ENCODE peak calls at places on chromosomes 6 and 20, in eight cellular contexts. One of them, this sample, is unnamed.

GRCh38 chr20:49914310-49915117 is 815 bp downstream of the SPATA2 start:
- DNase-seq in heart right ventricle: no peak
- DNase-seq in omental fat pad: no peak
- DNase-seq in B cell: no peak
- DNase-seq in GM20000: no peak
- DNase-seq in Caco-2: peak
- DNase-seq in sigmoid colon: no peak
- DNase-seq in PC-9: no peak
- DNase-seq in this sample: no peak

GRCh38 chr6:133945158-133945557 is 7.9 kb upstream of the TBPL1 start:
- DNase-seq in heart right ventricle: no peak
- DNase-seq in omental fat pad: no peak
- DNase-seq in B cell: no peak
- DNase-seq in GM20000: no peak
- DNase-seq in Caco-2: peak
- DNase-seq in sigmoid colon: no peak
- DNase-seq in PC-9: peak
- DNase-seq in this sample: no peak

GRCh38 chr6:35602133-35602946 is 86.4 kb downstream of the FKBP5 start:
- DNase-seq in heart right ventricle: no peak
- DNase-seq in omental fat pad: no peak
- DNase-seq in B cell: peak
- DNase-seq in GM20000: no peak
- DNase-seq in Caco-2: no peak
- DNase-seq in sigmoid colon: peak
- DNase-seq in PC-9: peak
- DNase-seq in this sample: no peak

GRCh38 chr6:43798688-43799444 is 28.9 kb downstream of the VEGFA start:
- DNase-seq in heart right ventricle: peak
- DNase-seq in omental fat pad: no peak
- DNase-seq in B cell: no peak
- DNase-seq in GM20000: peak
- DNase-seq in Caco-2: peak
- DNase-seq in sigmoid colon: no peak
- DNase-seq in PC-9: peak
- DNase-seq in this sample: no peak

GRCh38 chr6:56550307-56550706 is 92.4 kb downstream of the DST start:
- DNase-seq in heart right ventricle: no peak
- DNase-seq in omental fat pad: no peak
- DNase-seq in B cell: no peak
- DNase-seq in GM20000: no peak
- DNase-seq in Caco-2: no peak
- DNase-seq in sigmoid colon: no peak
- DNase-seq in PC-9: no peak
- DNase-seq in this sample: no peak

GRCh38 chr6:28474441-28475219 is 31.3 kb upstream of the ZSCAN23 start:
- DNase-seq in heart right ventricle: no peak
- DNase-seq in omental fat pad: no peak
- DNase-seq in B cell: no peak
- DNase-seq in GM20000: peak
- DNase-seq in Caco-2: peak
- DNase-seq in sigmoid colon: no peak
- DNase-seq in PC-9: peak
- DNase-seq in this sample: no peak

GRCh38 chr20:60477958-60478357 is 519.7 kb downstream of the CDH26 start:
- DNase-seq in heart right ventricle: no peak
- DNase-seq in omental fat pad: no peak
- DNase-seq in B cell: no peak
- DNase-seq in GM20000: no peak
- DNase-seq in Caco-2: no peak
- DNase-seq in sigmoid colon: no peak
- DNase-seq in PC-9: no peak
- DNase-seq in this sample: no peak

GRCh38 chr6:30169658-30170614 is 6.6 kb downstream of the TRIM15 start:
- DNase-seq in heart right ventricle: no peak
- DNase-seq in omental fat pad: no peak
- DNase-seq in B cell: peak
- DNase-seq in GM20000: peak
- DNase-seq in Caco-2: peak
- DNase-seq in sigmoid colon: no peak
- DNase-seq in PC-9: peak
- DNase-seq in this sample: no peak

GRCh38 chr6:169654590-169655391 is 47.0 kb downstream of the WDR27 start:
- DNase-seq in heart right ventricle: peak
- DNase-seq in omental fat pad: no peak
- DNase-seq in B cell: peak
- DNase-seq in GM20000: peak
- DNase-seq in Caco-2: no peak
- DNase-seq in sigmoid colon: peak
- DNase-seq in PC-9: no peak
- DNase-seq in this sample: no peak

GRCh38 chr20:22339946-22340345 is 244.4 kb downstream of the FOXA2 start:
- DNase-seq in heart right ventricle: no peak
- DNase-seq in omental fat pad: no peak
- DNase-seq in B cell: no peak
- DNase-seq in GM20000: no peak
- DNase-seq in Caco-2: no peak
- DNase-seq in sigmoid colon: no peak
- DNase-seq in PC-9: no peak
- DNase-seq in this sample: no peak

GRCh38 chr6:134002821-134003220 is 49.6 kb downstream of the SLC2A12 start:
- DNase-seq in heart right ventricle: no peak
- DNase-seq in omental fat pad: no peak
- DNase-seq in B cell: no peak
- DNase-seq in GM20000: no peak
- DNase-seq in Caco-2: no peak
- DNase-seq in sigmoid colon: no peak
- DNase-seq in PC-9: no peak
- DNase-seq in this sample: no peak

GRCh38 chr6:26383624-26384417 is 913 bp downstream of the BTN2A2 start:
- DNase-seq in heart right ventricle: no peak
- DNase-seq in omental fat pad: no peak
- DNase-seq in B cell: peak
- DNase-seq in GM20000: no peak
- DNase-seq in Caco-2: peak
- DNase-seq in sigmoid colon: no peak
- DNase-seq in PC-9: peak
- DNase-seq in this sample: no peak

GRCh38 chr6:135936606-135937005 is 85.1 kb downstream of the PDE7B start:
- DNase-seq in heart right ventricle: no peak
- DNase-seq in omental fat pad: no peak
- DNase-seq in B cell: no peak
- DNase-seq in GM20000: no peak
- DNase-seq in Caco-2: no peak
- DNase-seq in sigmoid colon: no peak
- DNase-seq in PC-9: peak
- DNase-seq in this sample: no peak

GRCh38 chr6:134724653-134725340 is 225.1 kb downstream of the ALDH8A1 start:
- DNase-seq in heart right ventricle: peak
- DNase-seq in omental fat pad: no peak
- DNase-seq in B cell: no peak
- DNase-seq in GM20000: no peak
- DNase-seq in Caco-2: no peak
- DNase-seq in sigmoid colon: no peak
- DNase-seq in PC-9: no peak
- DNase-seq in this sample: no peak

GRCh38 chr6:927157-927556 is 234.2 kb upstream of the EXOC2 start:
- DNase-seq in heart right ventricle: no peak
- DNase-seq in omental fat pad: no peak
- DNase-seq in B cell: no peak
- DNase-seq in GM20000: no peak
- DNase-seq in Caco-2: no peak
- DNase-seq in sigmoid colon: no peak
- DNase-seq in PC-9: no peak
- DNase-seq in this sample: no peak

GRCh38 chr6:111566873-111567517 is 38.7 kb downstream of the TRAF3IP2 start:
- DNase-seq in heart right ventricle: peak
- DNase-seq in omental fat pad: no peak
- DNase-seq in B cell: no peak
- DNase-seq in GM20000: no peak
- DNase-seq in Caco-2: no peak
- DNase-seq in sigmoid colon: no peak
- DNase-seq in PC-9: no peak
- DNase-seq in this sample: no peak

GRCh38 chr6:137590684-137591083 is 96.5 kb upstream of the OLIG3 start:
- DNase-seq in heart right ventricle: no peak
- DNase-seq in omental fat pad: no peak
- DNase-seq in B cell: no peak
- DNase-seq in GM20000: no peak
- DNase-seq in Caco-2: no peak
- DNase-seq in sigmoid colon: no peak
- DNase-seq in PC-9: no peak
- DNase-seq in this sample: no peak

GRCh38 chr6:137588472-137588871 is 94.3 kb upstream of the OLIG3 start:
- DNase-seq in heart right ventricle: no peak
- DNase-seq in omental fat pad: no peak
- DNase-seq in B cell: no peak
- DNase-seq in GM20000: no peak
- DNase-seq in Caco-2: no peak
- DNase-seq in sigmoid colon: no peak
- DNase-seq in PC-9: no peak
- DNase-seq in this sample: no peak

DNA sequence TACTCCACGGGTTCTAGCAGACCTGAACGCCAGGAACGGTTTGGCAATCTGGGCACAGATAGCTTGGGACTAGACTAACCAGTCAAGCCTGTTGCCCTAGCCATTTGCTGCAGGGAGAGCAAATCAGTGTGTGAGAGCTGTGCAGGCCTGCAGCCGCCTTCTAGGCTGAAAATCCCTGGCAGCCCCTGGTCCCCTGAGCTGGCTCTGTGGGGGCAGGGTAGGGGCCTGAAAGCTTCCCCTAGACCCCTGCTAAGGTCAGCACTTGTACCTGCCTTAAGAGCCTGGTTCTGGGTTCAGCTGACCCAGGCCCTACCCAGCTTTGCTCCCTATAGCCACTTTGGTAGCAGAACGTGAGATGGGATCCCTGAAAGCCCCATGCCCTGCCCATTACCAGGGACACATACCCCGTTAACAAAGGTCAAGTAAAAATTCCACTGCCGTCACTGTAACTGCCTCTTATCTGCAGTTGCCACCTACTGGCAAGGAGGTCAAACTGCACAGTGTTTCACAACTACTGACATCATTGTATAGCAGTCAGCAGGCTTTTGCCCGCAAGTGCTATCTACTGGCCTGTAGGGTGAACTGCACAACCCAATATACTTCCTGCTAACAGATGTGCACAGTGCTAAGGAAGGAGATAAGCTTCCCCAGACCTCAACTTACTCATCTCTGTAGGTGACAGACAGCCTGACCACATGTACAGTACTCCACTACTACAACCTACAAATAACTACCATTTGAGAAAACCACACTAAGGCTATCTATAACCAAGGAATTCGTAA is 95.1 kb upstream of the OLIG3 start:
- DNase-seq in heart right ventricle: no peak
- DNase-seq in omental fat pad: no peak
- DNase-seq in B cell: peak
- DNase-seq in GM20000: peak
- DNase-seq in Caco-2: peak
- DNase-seq in sigmoid colon: no peak
- DNase-seq in PC-9: peak
- DNase-seq in this sample: no peak
- TF ChIP-seq CTCF in heart right ventricle: no peak
- TF ChIP-seq CTCF in omental fat pad: no peak
- TF ChIP-seq CTCF in B cell: peak
- TF ChIP-seq CTCF in GM20000: peak
- TF ChIP-seq CTCF in Caco-2: peak
- TF ChIP-seq CTCF in sigmoid colon: no peak
- TF ChIP-seq CTCF in PC-9: peak
- TF ChIP-seq CTCF in this sample: peak

GRCh38 chr20:44849712-44850111 is 35.8 kb upstream of the YWHAB start:
- DNase-seq in heart right ventricle: no peak
- DNase-seq in omental fat pad: no peak
- DNase-seq in B cell: no peak
- DNase-seq in GM20000: no peak
- DNase-seq in Caco-2: no peak
- DNase-seq in sigmoid colon: no peak
- DNase-seq in PC-9: no peak
- DNase-seq in this sample: no peak
- TF ChIP-seq CTCF in heart right ventricle: no peak
- TF ChIP-seq CTCF in omental fat pad: no peak
- TF ChIP-seq CTCF in B cell: no peak
- TF ChIP-seq CTCF in GM20000: no peak
- TF ChIP-seq CTCF in Caco-2: peak
- TF ChIP-seq CTCF in sigmoid colon: no peak
- TF ChIP-seq CTCF in PC-9: peak
- TF ChIP-seq CTCF in this sample: no peak

DNA sequence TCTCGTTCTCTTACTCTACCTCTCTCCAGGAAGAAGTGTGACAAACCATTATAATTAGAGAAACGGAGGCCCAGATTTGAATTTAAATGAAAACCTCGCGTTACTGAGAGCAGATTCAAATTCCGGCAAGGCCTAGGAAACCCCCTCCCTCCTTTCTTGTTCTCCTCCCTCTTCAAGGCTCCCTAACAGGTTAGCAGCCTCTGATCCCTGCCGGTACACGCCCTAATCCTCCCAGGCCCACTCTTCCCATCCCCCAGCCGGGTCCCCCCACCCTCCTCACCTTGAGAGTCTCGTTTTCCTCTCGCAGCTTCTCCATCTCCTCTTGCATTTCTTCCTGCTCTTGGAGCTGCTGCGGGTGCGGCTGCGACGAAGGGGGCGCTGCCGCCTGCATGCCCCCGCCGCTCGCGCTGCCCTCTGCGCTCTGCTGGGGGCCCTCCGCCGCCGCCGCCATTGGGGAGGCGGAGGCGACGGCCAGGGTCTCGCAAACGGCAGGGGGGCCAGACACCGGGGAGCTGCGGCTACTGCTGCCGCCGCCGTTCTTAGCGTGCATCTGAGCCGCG is 3.8 kb downstream of the MTCL3 start:
- DNase-seq in heart right ventricle: no peak
- DNase-seq in omental fat pad: no peak
- DNase-seq in B cell: peak
- DNase-seq in GM20000: peak
- DNase-seq in Caco-2: peak
- DNase-seq in sigmoid colon: no peak
- DNase-seq in PC-9: no peak
- DNase-seq in this sample: no peak
- TF ChIP-seq CTCF in heart right ventricle: no peak
- TF ChIP-seq CTCF in omental fat pad: no peak
- TF ChIP-seq CTCF in B cell: no peak
- TF ChIP-seq CTCF in GM20000: no peak
- TF ChIP-seq CTCF in Caco-2: no peak
- TF ChIP-seq CTCF in sigmoid colon: no peak
- TF ChIP-seq CTCF in PC-9: no peak
- TF ChIP-seq CTCF in this sample: no peak

DNA sequence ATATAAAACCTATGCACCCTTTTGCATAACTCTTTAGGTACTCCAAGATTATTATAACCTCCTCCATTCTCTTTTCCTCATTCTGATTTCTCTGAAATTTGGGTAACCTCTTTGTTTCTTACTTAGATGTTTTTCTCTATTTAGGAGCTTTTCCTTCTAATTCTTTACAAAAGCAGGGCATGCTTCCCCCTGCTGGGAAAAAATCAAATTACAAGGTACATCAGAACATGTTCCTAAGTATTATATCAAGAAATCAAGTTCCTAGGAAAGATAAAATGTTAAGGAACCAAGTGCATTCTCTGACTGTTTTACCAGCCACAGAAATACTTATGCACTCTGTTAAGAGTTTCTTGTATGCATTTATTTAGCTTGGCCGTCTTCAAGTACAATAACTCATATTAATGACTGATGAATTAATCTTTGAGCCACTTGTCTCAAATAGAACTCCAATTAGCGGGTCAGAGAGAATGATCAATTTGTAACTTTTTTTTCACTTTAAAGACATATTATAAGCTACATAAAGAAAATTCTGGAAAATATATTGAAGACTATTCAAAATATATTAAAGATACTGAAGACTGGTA is 2.1 kb downstream of the KHDRBS2 start:
- DNase-seq in heart right ventricle: peak
- DNase-seq in omental fat pad: no peak
- DNase-seq in B cell: peak
- DNase-seq in GM20000: peak
- DNase-seq in Caco-2: peak
- DNase-seq in sigmoid colon: no peak
- DNase-seq in PC-9: no peak
- DNase-seq in this sample: no peak
- TF ChIP-seq CTCF in heart right ventricle: no peak
- TF ChIP-seq CTCF in omental fat pad: no peak
- TF ChIP-seq CTCF in B cell: peak
- TF ChIP-seq CTCF in GM20000: peak
- TF ChIP-seq CTCF in Caco-2: peak
- TF ChIP-seq CTCF in sigmoid colon: no peak
- TF ChIP-seq CTCF in PC-9: peak
- TF ChIP-seq CTCF in this sample: peak

This sample was measured in suprapubic skin.